ENCODE peak calls at places on chromosomes 4 and X, in five cellular contexts. N, Z, A, B and M are unnamed samples.

GRCh38 chr4:99447079-99447478 is 11.9 kb upstream of the ADH7 start:
- DNase-seq in Z (no peak), N (no peak), A (no peak), B (no peak), M (no peak)

GRCh38 chr4:156781852-156782251 is 189.7 kb downstream of the PDGFC start:
- DNase-seq in A (no peak), B (no peak), N (no peak), Z (no peak), M (no peak)

GRCh38 chr4:111838406-111838930 is 306.8 kb upstream of the FAM241A start:
- DNase-seq in B (no peak), A (no peak), N (no peak), Z (no peak), M (no peak)

GRCh38 chr4:35463251-35463952 is 780.9 kb downstream of the ARAP2 start:
- DNase-seq in N (no peak), A (no peak), B (no peak), Z (no peak), M (peak)

GRCh38 chrX:6184900-6185515 is 43.7 kb downstream of the NLGN4X start:
- DNase-seq in Z (no peak), B (no peak), A (no peak), N (no peak), M (no peak)

GRCh38 chr4:76698141-76698540 is 199.8 kb downstream of the SOWAHB start:
- DNase-seq in A (no peak), Z (no peak), B (no peak), N (no peak), M (no peak)

GRCh38 chr4:2258091-2259035 is 3.5 kb downstream of the MXD4 start:
- DNase-seq in B (peak), A (peak), Z (peak), N (peak), M (peak)

GRCh38 chrX:133005038-133005437 is 46.6 kb upstream of the HS6ST2 start:
- DNase-seq in Z (no peak), A (no peak), N (no peak), B (peak), M (no peak)

GRCh38 chrX:42085836-42086235 is 162.5 kb upstream of the CASK start:
- DNase-seq in N (no peak), Z (no peak), A (no peak), B (no peak), M (no peak)

GRCh38 chr4:121484633-121485032 is 103.8 kb upstream of the QRFPR start:
- DNase-seq in Z (no peak), N (no peak), B (no peak), A (no peak), M (no peak)

GRCh38 chr4:74969507-74970474 is 36.9 kb downstream of the PARM1 start:
- DNase-seq in Z (no peak), N (no peak), B (no peak), A (no peak), M (no peak)

GRCh38 chrX:2692221-2693122 is 1.4 kb downstream of the CD99 start:
- DNase-seq in Z (peak), N (no peak), B (no peak), A (peak), M (no peak)

GRCh38 chr4:16757080-16757521 is 141.3 kb downstream of the LDB2 start:
- DNase-seq in A (no peak), B (no peak), Z (no peak), N (no peak), M (no peak)

GRCh38 chr4:159069922-159070321 is 33.0 kb upstream of the RAPGEF2 start:
- DNase-seq in A (no peak), Z (no peak), B (no peak), N (no peak), M (no peak)

GRCh38 chr4:69743476-69744156 is 16.8 kb downstream of the SULT1B1 start:
- DNase-seq in N (no peak), A (no peak), B (no peak), Z (no peak), M (peak)

GRCh38 chr4:174674305-174674840 is 152.1 kb upstream of the HPGD start:
- DNase-seq in Z (no peak), A (no peak), B (no peak), N (no peak), M (no peak)

GRCh38 chrX:5236096-5236495 is 992.6 kb downstream of the NLGN4X start:
- DNase-seq in A (no peak), B (peak), Z (no peak), N (no peak), M (no peak)

GRCh38 chr4:39442910-39443480 is 15.7 kb downstream of the RPL9 start:
- DNase-seq in A (no peak), B (no peak), N (no peak), Z (no peak), M (no peak)

GRCh38 chrX:109475174-109475891 is 6.6 kb downstream of the GUCY2F start:
- DNase-seq in Z (peak), N (no peak), A (peak), B (peak), M (peak)

GRCh38 chr4:161546902-161547301 is 616.9 kb downstream of the FSTL5 start:
- DNase-seq in B (no peak), A (no peak), Z (no peak), N (no peak), M (no peak)

GRCh38 chr4:61202100-61202637 is 2.0 kb downstream of the ADGRL3 start:
- DNase-seq in B (peak), A (no peak), Z (no peak), N (no peak), M (peak)

GRCh38 chr4:8688908-8689445 is 96.4 kb downstream of the CPZ start:
- DNase-seq in B (no peak), N (no peak), Z (no peak), A (no peak), M (no peak)

GRCh38 chr4:172698256-172698655 is 470.4 kb upstream of the GALNT7 start:
- DNase-seq in B (no peak), N (no peak), A (no peak), Z (no peak), M (no peak)

GRCh38 chr4:128757712-128758111 is 51.8 kb upstream of the JADE1 start:
- DNase-seq in A (no peak), B (no peak), N (no peak), Z (peak), M (no peak)

GRCh38 chr4:127580891-127581290 is 51.9 kb upstream of the INTU start:
- DNase-seq in B (no peak), A (no peak), N (no peak), Z (no peak), M (no peak)

GRCh38 chrX:153744210-153745066 is 19.6 kb upstream of the PLXNB3 start:
- DNase-seq in B (no peak), Z (no peak), A (peak), N (no peak), M (no peak)
- TF ChIP-seq CTCF in B (peak), Z (peak), A (no peak), N (no peak), M (peak)

DNA sequence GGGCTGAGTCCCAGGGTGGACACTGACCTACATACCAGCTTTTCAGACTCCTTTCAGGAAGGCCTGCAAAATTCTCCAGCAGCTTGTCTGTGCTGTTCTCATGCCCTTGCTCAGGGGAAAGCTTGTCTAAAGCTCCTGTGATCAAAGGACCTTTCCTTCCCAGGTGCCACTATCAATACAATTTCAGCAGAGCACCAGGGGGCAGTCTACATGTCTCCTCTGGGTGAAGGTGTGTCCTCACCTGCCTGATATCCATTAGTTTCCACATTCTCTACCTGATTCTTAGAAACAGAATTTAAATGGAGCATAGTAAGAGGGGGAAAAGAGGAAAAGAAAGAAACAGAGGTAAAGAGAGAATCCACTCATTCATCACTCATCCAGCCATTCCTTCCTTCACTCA is 114.2 kb downstream of the PPARGC1A start:
- DNase-seq in A (no peak), B (no peak), Z (no peak), N (no peak), M (no peak)
- TF ChIP-seq CTCF in A (no peak), B (peak), Z (no peak), N (no peak), M (no peak)

DNA sequence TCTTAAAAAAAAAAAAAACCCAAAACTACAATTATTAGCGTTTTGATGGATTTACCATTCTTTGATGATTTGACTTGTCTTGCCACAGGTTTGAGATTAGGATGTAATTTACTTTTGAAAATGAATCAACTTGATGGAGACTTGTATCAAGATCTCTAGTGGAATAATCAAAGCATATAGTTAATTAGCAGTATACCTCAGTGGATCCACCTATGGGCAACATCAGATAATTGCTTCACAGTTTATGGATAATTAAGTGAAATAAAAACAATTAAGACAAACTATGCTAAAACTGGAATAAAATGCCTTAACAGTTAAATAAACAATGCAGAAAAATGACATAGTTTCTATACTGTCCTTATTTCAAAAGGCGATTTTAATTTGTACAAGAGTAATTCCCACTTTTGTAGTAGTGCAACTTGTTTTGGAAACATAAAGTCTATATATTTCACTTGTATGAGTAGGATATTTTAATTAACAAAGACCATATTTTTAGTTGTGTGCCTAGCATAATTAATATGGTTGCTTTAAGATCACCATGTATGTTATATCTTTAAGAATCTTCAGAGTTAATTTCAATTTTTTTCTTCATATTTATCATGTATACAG is 4.2 kb downstream of the CPEB2 start:
- DNase-seq in B (no peak), Z (no peak), N (no peak), A (no peak), M (no peak)
- TF ChIP-seq CTCF in B (peak), Z (peak), N (peak), A (no peak), M (peak)

DNA sequence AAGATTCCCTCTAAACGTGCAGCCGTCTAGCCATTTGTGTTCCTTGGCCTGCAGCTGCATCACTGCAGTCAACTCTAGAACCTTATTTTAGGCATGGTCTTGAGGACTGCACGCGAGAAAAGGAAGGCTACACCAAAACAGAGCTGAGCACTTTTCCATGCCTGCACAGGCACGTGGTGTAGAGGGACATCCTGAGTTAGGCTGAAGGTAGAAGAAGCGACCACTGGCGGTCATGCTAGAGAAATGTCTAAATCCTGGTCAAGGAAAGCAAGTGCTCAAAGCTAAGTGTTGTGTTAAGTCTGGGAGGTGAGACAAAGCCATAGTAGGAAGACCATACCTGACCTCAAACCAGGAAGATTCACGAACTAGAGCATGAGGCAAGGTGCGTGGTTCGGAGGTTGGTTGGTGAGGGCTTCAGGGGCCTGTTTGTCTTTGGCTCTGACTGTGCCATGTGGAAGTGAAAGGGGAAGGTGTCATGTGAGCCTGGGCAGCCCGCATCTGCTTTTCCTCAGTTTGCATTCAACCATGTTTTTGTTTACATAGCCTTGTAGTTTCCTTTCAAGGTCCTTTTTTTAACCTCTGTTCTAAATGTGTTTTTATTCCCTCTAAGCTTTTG is 203.8 kb downstream of the AASDH start:
- DNase-seq in Z (no peak), A (no peak), N (no peak), B (no peak), M (no peak)
- TF ChIP-seq CTCF in Z (no peak), A (no peak), N (no peak), B (no peak), M (no peak)

GRCh38 chr4:5387457-5387856 is 320.9 kb downstream of the EVC2 start:
- DNase-seq in N (no peak), Z (no peak), B (no peak), A (no peak), M (no peak)
- TF ChIP-seq CTCF in N (no peak), Z (no peak), B (no peak), A (no peak), M (peak)